ENCODE peak calls at places on chromosomes 16 and 17, in eight cellular contexts. One of them, this sample, is unnamed.

GRCh38 chr16:81931927-81932326 is 79.3 kb downstream of the SDR42E1 start:
- DNase-seq in lower leg skin: no peak
- DNase-seq in heart right ventricle: no peak
- DNase-seq in right lobe of liver: no peak
- DNase-seq in skeletal muscle cell: no peak
- DNase-seq in heart left ventricle: no peak
- DNase-seq in neural progenitor cell: no peak
- DNase-seq in fibroblast of lung: no peak
- DNase-seq in this sample: no peak

GRCh38 chr17:34998205-34998604 is 17.9 kb downstream of the LIG3 start:
- DNase-seq in neural progenitor cell: peak
- DNase-seq in fibroblast of lung: peak
- DNase-seq in skeletal muscle cell: peak
- DNase-seq in right lobe of liver: peak
- DNase-seq in heart right ventricle: peak
- DNase-seq in heart left ventricle: peak
- DNase-seq in lower leg skin: peak
- DNase-seq in this sample: peak

GRCh38 chr16:66539628-66540469 is 10.1 kb downstream of the TK2 start:
- DNase-seq in neural progenitor cell: no peak
- DNase-seq in heart left ventricle: no peak
- DNase-seq in heart right ventricle: no peak
- DNase-seq in lower leg skin: peak
- DNase-seq in fibroblast of lung: no peak
- DNase-seq in skeletal muscle cell: no peak
- DNase-seq in right lobe of liver: no peak
- DNase-seq in this sample: peak

GRCh38 chr16:2985893-2986355 is 5.7 kb upstream of the PKMYT1 start:
- DNase-seq in lower leg skin: no peak
- DNase-seq in right lobe of liver: peak
- DNase-seq in heart right ventricle: peak
- DNase-seq in heart left ventricle: peak
- DNase-seq in skeletal muscle cell: no peak
- DNase-seq in fibroblast of lung: no peak
- DNase-seq in neural progenitor cell: no peak
- DNase-seq in this sample: no peak

GRCh38 chr16:8950580-8951077 is 13.1 kb downstream of the USP7 start:
- DNase-seq in right lobe of liver: no peak
- DNase-seq in skeletal muscle cell: no peak
- DNase-seq in fibroblast of lung: peak
- DNase-seq in neural progenitor cell: no peak
- DNase-seq in heart right ventricle: no peak
- DNase-seq in lower leg skin: no peak
- DNase-seq in heart left ventricle: no peak
- DNase-seq in this sample: no peak

GRCh38 chr16:19809121-19809635 is 75.5 kb downstream of the GPRC5B start:
- DNase-seq in neural progenitor cell: no peak
- DNase-seq in right lobe of liver: peak
- DNase-seq in lower leg skin: no peak
- DNase-seq in heart right ventricle: no peak
- DNase-seq in fibroblast of lung: no peak
- DNase-seq in heart left ventricle: no peak
- DNase-seq in skeletal muscle cell: no peak
- DNase-seq in this sample: peak

GRCh38 chr16:19822534-19822933 is 62.1 kb downstream of the GPRC5B start:
- DNase-seq in right lobe of liver: no peak
- DNase-seq in skeletal muscle cell: no peak
- DNase-seq in neural progenitor cell: no peak
- DNase-seq in fibroblast of lung: peak
- DNase-seq in heart left ventricle: no peak
- DNase-seq in heart right ventricle: no peak
- DNase-seq in lower leg skin: no peak
- DNase-seq in this sample: no peak

GRCh38 chr16:25097304-25097988 is 14.1 kb upstream of the LCMT1 start:
- DNase-seq in fibroblast of lung: peak
- DNase-seq in right lobe of liver: no peak
- DNase-seq in heart left ventricle: no peak
- DNase-seq in skeletal muscle cell: peak
- DNase-seq in heart right ventricle: no peak
- DNase-seq in lower leg skin: no peak
- DNase-seq in neural progenitor cell: no peak
- DNase-seq in this sample: no peak

GRCh38 chr17:2266045-2266864 is 37.3 kb downstream of the SMG6 start:
- DNase-seq in heart right ventricle: peak
- DNase-seq in heart left ventricle: no peak
- DNase-seq in right lobe of liver: no peak
- DNase-seq in skeletal muscle cell: no peak
- DNase-seq in lower leg skin: no peak
- DNase-seq in neural progenitor cell: no peak
- DNase-seq in fibroblast of lung: no peak
- DNase-seq in this sample: peak

GRCh38 chr16:65773319-65773874 is 593.1 kb upstream of the CDH5 start:
- DNase-seq in neural progenitor cell: no peak
- DNase-seq in heart right ventricle: no peak
- DNase-seq in fibroblast of lung: no peak
- DNase-seq in skeletal muscle cell: no peak
- DNase-seq in heart left ventricle: no peak
- DNase-seq in lower leg skin: no peak
- DNase-seq in right lobe of liver: no peak
- DNase-seq in this sample: no peak

GRCh38 chr17:17900615-17901520 is 64.1 kb upstream of the SREBF1 start:
- DNase-seq in lower leg skin: peak
- DNase-seq in heart left ventricle: peak
- DNase-seq in heart right ventricle: peak
- DNase-seq in skeletal muscle cell: peak
- DNase-seq in neural progenitor cell: no peak
- DNase-seq in fibroblast of lung: peak
- DNase-seq in right lobe of liver: peak
- DNase-seq in this sample: no peak

GRCh38 chr17:29579866-29580771 is 9.3 kb downstream of the GIT1 start:
- DNase-seq in heart right ventricle: peak
- DNase-seq in right lobe of liver: peak
- DNase-seq in skeletal muscle cell: no peak
- DNase-seq in fibroblast of lung: peak
- DNase-seq in neural progenitor cell: peak
- DNase-seq in heart left ventricle: peak
- DNase-seq in lower leg skin: peak
- DNase-seq in this sample: peak

DNA sequence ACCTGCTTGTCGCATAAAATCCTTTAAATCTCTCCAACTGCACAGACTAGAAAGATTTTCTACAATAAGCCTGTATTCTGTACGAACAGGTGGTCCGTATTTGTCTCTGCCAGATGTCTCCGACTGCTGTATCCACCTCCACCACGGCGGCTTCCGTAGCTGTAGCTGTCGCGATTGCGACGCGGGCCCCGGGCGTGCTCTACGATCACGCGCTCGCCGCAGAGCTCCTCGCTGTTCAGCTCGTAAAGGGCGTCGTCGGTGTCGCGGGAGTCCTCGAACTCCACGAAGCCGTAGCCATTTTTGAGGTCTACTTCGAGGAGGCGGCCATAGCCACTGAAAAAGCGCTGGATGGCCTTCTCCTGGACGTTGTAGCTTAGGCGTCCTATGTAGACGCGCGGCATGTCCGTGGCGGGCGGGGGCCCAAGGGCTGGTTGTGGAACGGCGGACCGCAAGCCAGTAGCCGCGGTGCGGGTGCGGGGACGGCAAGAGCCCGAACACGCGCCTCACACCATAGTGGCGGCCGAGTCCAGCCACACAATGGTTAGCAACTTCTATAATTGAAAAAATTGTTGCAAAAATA is 36.1 kb downstream of the ZNF624 start:
- DNase-seq in lower leg skin: no peak
- DNase-seq in neural progenitor cell: no peak
- DNase-seq in heart right ventricle: no peak
- DNase-seq in fibroblast of lung: no peak
- DNase-seq in skeletal muscle cell: no peak
- DNase-seq in heart left ventricle: no peak
- DNase-seq in right lobe of liver: no peak
- DNase-seq in this sample: no peak
- H3K4me3 ChIP-seq in lower leg skin: no peak
- H3K4me3 ChIP-seq in neural progenitor cell: no peak
- H3K4me3 ChIP-seq in heart right ventricle: no peak
- H3K4me3 ChIP-seq in fibroblast of lung: no peak
- H3K4me3 ChIP-seq in skeletal muscle cell: no peak
- H3K4me3 ChIP-seq in heart left ventricle: no peak
- H3K4me3 ChIP-seq in right lobe of liver: no peak
- H3K4me3 ChIP-seq in this sample: no peak

DNA sequence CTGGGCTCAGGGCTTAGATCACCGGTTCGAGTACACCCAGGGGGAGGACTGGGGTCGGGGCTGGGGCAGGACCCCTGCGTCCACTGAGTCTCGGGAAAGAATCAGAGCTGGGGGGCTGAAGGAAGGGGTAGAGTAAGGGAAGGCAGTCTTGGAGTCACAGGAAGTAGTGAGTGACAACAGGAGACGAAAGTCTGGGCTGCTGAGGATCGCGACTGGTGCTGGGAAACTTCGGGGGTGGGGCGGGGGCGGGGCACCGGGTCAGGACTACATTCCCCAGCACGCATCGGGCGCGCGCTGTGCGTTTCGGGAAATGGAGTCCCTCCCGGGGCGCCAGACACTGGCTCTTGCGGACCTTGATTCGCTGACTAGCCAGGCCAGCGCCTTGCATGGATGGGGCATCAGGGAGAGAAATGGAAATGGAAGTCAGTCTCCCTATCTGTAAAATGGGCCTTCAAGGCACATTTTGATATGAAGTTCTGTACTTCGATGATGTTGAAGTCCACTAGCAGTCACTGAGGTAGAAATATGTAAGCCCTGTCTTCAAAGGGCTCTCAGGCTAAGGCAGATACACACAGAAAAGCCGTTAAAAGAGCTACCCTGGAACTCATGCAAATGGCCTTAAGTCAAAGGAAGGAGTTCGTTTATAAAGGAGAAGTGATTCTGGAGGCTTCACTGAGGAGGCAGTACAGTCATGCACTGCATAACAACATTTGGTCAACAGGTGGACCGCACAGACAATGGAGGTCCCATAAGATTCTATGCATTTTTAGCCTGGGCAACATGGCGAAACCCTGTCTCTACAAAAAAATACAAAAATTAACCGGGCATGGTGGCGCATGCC is 696 bp downstream of the CTF1 start:
- DNase-seq in fibroblast of lung: peak
- DNase-seq in skeletal muscle cell: peak
- DNase-seq in neural progenitor cell: peak
- DNase-seq in heart left ventricle: peak
- DNase-seq in right lobe of liver: peak
- DNase-seq in heart right ventricle: peak
- DNase-seq in lower leg skin: peak
- DNase-seq in this sample: peak
- H3K4me3 ChIP-seq in fibroblast of lung: peak
- H3K4me3 ChIP-seq in skeletal muscle cell: peak
- H3K4me3 ChIP-seq in neural progenitor cell: peak
- H3K4me3 ChIP-seq in heart left ventricle: peak
- H3K4me3 ChIP-seq in right lobe of liver: peak
- H3K4me3 ChIP-seq in heart right ventricle: peak
- H3K4me3 ChIP-seq in lower leg skin: peak
- H3K4me3 ChIP-seq in this sample: peak

GRCh38 chr16:1330931-1331711 is 2.3 kb upstream of the BAIAP3 start:
- DNase-seq in fibroblast of lung: no peak
- DNase-seq in right lobe of liver: no peak
- DNase-seq in heart right ventricle: no peak
- DNase-seq in neural progenitor cell: no peak
- DNase-seq in heart left ventricle: no peak
- DNase-seq in lower leg skin: no peak
- DNase-seq in skeletal muscle cell: no peak
- DNase-seq in this sample: no peak

GRCh38 chr16:1333149-1333812 is at the start of gene BAIAP3:
- DNase-seq in heart right ventricle: no peak
- DNase-seq in right lobe of liver: peak
- DNase-seq in fibroblast of lung: no peak
- DNase-seq in lower leg skin: no peak
- DNase-seq in heart left ventricle: peak
- DNase-seq in skeletal muscle cell: no peak
- DNase-seq in neural progenitor cell: peak
- DNase-seq in this sample: no peak

GRCh38 chr16:1332618-1333148 is 762 bp upstream of the BAIAP3 start:
- DNase-seq in right lobe of liver: no peak
- DNase-seq in lower leg skin: no peak
- DNase-seq in fibroblast of lung: no peak
- DNase-seq in neural progenitor cell: no peak
- DNase-seq in heart left ventricle: no peak
- DNase-seq in skeletal muscle cell: no peak
- DNase-seq in heart right ventricle: no peak
- DNase-seq in this sample: no peak

GRCh38 chr16:1330260-1330914 is 3.1 kb upstream of the BAIAP3 start:
- DNase-seq in neural progenitor cell: no peak
- DNase-seq in fibroblast of lung: no peak
- DNase-seq in lower leg skin: no peak
- DNase-seq in skeletal muscle cell: no peak
- DNase-seq in right lobe of liver: no peak
- DNase-seq in heart left ventricle: no peak
- DNase-seq in heart right ventricle: no peak
- DNase-seq in this sample: no peak

DNA sequence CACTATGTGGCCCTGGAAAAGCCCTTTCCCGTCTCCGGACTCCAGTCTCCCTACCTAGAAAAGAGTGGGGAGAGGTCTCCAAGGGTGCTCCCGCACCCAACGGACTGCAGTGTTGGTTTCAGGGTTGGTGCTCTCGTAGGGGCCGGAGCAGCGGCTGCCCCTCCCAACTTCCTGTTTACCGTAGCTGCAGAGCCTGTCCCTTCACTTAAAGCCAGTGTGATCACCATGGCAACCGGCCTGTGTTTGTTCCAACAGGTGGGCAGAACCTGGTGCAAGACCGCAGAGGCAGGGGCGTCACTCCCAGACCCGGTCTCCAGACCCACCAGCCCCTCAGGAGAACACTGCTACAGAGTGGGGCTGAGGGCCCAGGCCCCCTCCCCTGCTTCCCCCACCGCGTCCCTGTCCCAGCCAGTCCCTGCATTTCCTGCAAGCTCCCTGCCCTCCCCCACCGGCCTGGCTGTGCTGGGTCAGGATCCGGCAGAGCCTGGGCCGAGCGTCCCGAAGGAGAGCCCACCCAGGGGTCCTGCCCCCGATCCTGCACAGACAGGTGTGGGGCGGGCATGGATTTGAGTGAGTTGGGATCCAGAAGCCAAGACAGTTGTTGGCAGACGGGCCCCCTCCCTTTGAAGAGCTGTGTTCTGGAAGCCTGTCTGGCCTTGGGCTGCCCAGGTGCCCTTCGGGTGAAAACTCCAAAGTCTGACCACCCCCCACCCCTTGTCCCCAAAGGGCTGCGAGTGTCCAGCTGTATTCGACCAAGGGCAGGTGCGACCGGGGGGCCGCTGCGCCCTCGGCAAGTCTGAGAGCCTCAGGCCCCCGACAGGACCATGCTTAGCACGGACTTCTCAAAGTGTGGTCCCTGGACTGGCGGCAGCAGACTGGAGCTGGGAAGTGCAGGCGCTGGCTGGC is 1.5 kb upstream of the BAIAP3 start:
- DNase-seq in heart left ventricle: peak
- DNase-seq in lower leg skin: peak
- DNase-seq in skeletal muscle cell: no peak
- DNase-seq in fibroblast of lung: peak
- DNase-seq in right lobe of liver: peak
- DNase-seq in heart right ventricle: peak
- DNase-seq in neural progenitor cell: peak
- DNase-seq in this sample: no peak
- H3K4me3 ChIP-seq in heart left ventricle: peak
- H3K4me3 ChIP-seq in lower leg skin: no peak
- H3K4me3 ChIP-seq in skeletal muscle cell: no peak
- H3K4me3 ChIP-seq in fibroblast of lung: no peak
- H3K4me3 ChIP-seq in right lobe of liver: peak
- H3K4me3 ChIP-seq in heart right ventricle: peak
- H3K4me3 ChIP-seq in neural progenitor cell: peak
- H3K4me3 ChIP-seq in this sample: no peak

GRCh38 chr17:37737081-37737480 is 7.8 kb downstream of the HNF1B start:
- DNase-seq in lower leg skin: no peak
- DNase-seq in heart right ventricle: no peak
- DNase-seq in heart left ventricle: no peak
- DNase-seq in fibroblast of lung: peak
- DNase-seq in right lobe of liver: no peak
- DNase-seq in skeletal muscle cell: no peak
- DNase-seq in neural progenitor cell: no peak
- DNase-seq in this sample: no peak
- H3K4me3 ChIP-seq in lower leg skin: no peak
- H3K4me3 ChIP-seq in heart right ventricle: no peak
- H3K4me3 ChIP-seq in heart left ventricle: no peak
- H3K4me3 ChIP-seq in fibroblast of lung: no peak
- H3K4me3 ChIP-seq in right lobe of liver: no peak
- H3K4me3 ChIP-seq in skeletal muscle cell: no peak
- H3K4me3 ChIP-seq in neural progenitor cell: no peak
- H3K4me3 ChIP-seq in this sample: no peak